ENCODE peak calls at places on chromosomes 3 and 15, in ten cellular contexts. A is lower lobe of right lung; S is Panc1; H is HepG2; U is right cardiac atrium; O is GM23338; Z is HCT116; W is transverse colon; I is CD4-positive, CD25-positive, alpha-beta regulatory T cell; T is breast epithelium. M is an unnamed sample. For H3K27me3, the result is how much of the 10 kb centered on the place peaks cover.

GRCh38 chr15:47505712-47506542 is 211.4 kb upstream of the SEMA6D start:
- DNase-seq in A (no peak), S (no peak), H (no peak), U (no peak), O (no peak), Z (no peak), W (no peak), I (no peak), T (no peak), M (no peak)

GRCh38 chr15:28983432-28984311 is 97.9 kb downstream of the APBA2 start:
- DNase-seq in A (no peak), S (no peak), H (no peak), U (no peak), O (peak), Z (no peak), W (no peak), I (no peak), T (no peak), M (no peak)

GRCh38 chr3:66473181-66473580 is 27.6 kb downstream of the LRIG1 start:
- DNase-seq in A (no peak), S (no peak), H (no peak), U (no peak), O (no peak), Z (no peak), W (no peak), I (no peak), T (no peak), M (no peak)

GRCh38 chr15:70094690-70095311 is 2.9 kb downstream of the TLE3 start:
- DNase-seq in A (no peak), S (no peak), H (peak), U (no peak), O (no peak), Z (no peak), W (no peak), I (no peak), T (no peak), M (no peak)

GRCh38 chr15:73685981-73686380 is 1.8 kb downstream of the CD276 start:
- DNase-seq in A (no peak), S (no peak), H (no peak), U (no peak), O (no peak), Z (no peak), W (no peak), I (no peak), T (no peak), M (no peak)

GRCh38 chr3:45683417-45684326 is 5.5 kb upstream of the SACM1L start:
- DNase-seq in A (no peak), S (no peak), H (peak), U (no peak), O (peak), Z (no peak), W (no peak), I (no peak), T (no peak), M (no peak)

GRCh38 chr3:184663756-184664155 is 48.1 kb downstream of the MAGEF1 start:
- DNase-seq in A (no peak), S (no peak), H (no peak), U (no peak), O (no peak), Z (no peak), W (no peak), I (no peak), T (no peak), M (no peak)

GRCh38 chr3:5299146-5299545 is 111.6 kb downstream of the EDEM1 start:
- DNase-seq in A (no peak), S (no peak), H (no peak), U (no peak), O (no peak), Z (no peak), W (no peak), I (no peak), T (no peak), M (no peak)

GRCh38 chr3:126522363-126522788 is 1.6 kb upstream of the CHST13 start:
- DNase-seq in A (peak), S (peak), H (peak), U (peak), O (peak), Z (peak), W (peak), I (no peak), T (peak), M (peak)

GRCh38 chr3:33645060-33645841 is 72.8 kb downstream of the CLASP2 start:
- DNase-seq in A (no peak), S (no peak), H (no peak), U (no peak), O (peak), Z (no peak), W (no peak), I (peak), T (no peak), M (peak)

GRCh38 chr3:187845826-187846225 is 100.6 kb upstream of the BCL6 start:
- DNase-seq in A (no peak), S (no peak), H (no peak), U (no peak), O (no peak), Z (no peak), W (no peak), I (no peak), T (no peak), M (no peak)
- H3K27ac ChIP-seq in A (no peak), S (no peak), H (no peak), U (no peak), O (no peak), Z (no peak), W (no peak), I (no peak), T (no peak), M (no peak)

GRCh38 chr15:66180706-66181105 is 72.8 kb downstream of the MEGF11 start:
- DNase-seq in A (no peak), S (no peak), H (no peak), U (no peak), O (peak), Z (no peak), W (no peak), I (no peak), T (no peak), M (no peak)

GRCh38 chr15:66184492-66184891 is 69.1 kb downstream of the MEGF11 start:
- DNase-seq in A (no peak), S (no peak), H (no peak), U (no peak), O (no peak), Z (no peak), W (no peak), I (no peak), T (no peak), M (no peak)

DNA sequence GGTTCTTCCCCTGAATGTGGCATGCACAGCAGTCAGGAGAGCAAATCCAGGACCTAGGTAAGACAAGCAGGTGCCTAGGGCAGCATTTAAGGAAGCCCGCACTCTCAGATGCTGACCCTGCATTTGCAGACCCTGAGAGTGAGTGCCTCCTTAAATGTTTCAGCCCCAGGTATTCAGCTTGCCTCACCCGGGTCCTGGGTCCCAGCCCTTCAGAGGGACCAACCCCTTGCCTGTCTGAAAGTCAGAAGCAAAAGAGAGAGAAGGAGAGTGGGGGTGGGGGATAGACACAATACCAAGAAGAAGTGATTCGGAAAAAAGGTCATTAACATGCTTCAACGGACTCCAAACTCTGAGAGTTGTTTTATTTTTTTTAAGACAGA is 75.0 kb downstream of the MEGF11 start:
- DNase-seq in A (no peak), S (no peak), H (no peak), U (no peak), O (peak), Z (no peak), W (no peak), I (no peak), T (no peak), M (no peak)
- H3K27me3 ChIP-seq in A (under half), S (under half), H (under half), U (under half), O (under half), Z (under half), W (under half), I (under half), T (under half), M (under half)

GRCh38 chr15:75538376-75538775 is 40.7 kb downstream of the PTPN9 start:
- DNase-seq in A (no peak), S (no peak), H (no peak), U (no peak), O (no peak), Z (no peak), W (no peak), I (no peak), T (no peak), M (no peak)

GRCh38 chr15:75530169-75530568 is 48.9 kb downstream of the PTPN9 start:
- DNase-seq in A (no peak), S (no peak), H (no peak), U (no peak), O (no peak), Z (no peak), W (no peak), I (no peak), T (no peak), M (no peak)

GRCh38 chr15:75533945-75534344 is 45.2 kb downstream of the PTPN9 start:
- DNase-seq in A (no peak), S (no peak), H (no peak), U (no peak), O (no peak), Z (no peak), W (no peak), I (no peak), T (no peak), M (no peak)

GRCh38 chr15:75531041-75531450 is 48.1 kb downstream of the PTPN9 start:
- DNase-seq in A (no peak), S (no peak), H (no peak), U (peak), O (no peak), Z (no peak), W (peak), I (no peak), T (peak), M (no peak)

DNA sequence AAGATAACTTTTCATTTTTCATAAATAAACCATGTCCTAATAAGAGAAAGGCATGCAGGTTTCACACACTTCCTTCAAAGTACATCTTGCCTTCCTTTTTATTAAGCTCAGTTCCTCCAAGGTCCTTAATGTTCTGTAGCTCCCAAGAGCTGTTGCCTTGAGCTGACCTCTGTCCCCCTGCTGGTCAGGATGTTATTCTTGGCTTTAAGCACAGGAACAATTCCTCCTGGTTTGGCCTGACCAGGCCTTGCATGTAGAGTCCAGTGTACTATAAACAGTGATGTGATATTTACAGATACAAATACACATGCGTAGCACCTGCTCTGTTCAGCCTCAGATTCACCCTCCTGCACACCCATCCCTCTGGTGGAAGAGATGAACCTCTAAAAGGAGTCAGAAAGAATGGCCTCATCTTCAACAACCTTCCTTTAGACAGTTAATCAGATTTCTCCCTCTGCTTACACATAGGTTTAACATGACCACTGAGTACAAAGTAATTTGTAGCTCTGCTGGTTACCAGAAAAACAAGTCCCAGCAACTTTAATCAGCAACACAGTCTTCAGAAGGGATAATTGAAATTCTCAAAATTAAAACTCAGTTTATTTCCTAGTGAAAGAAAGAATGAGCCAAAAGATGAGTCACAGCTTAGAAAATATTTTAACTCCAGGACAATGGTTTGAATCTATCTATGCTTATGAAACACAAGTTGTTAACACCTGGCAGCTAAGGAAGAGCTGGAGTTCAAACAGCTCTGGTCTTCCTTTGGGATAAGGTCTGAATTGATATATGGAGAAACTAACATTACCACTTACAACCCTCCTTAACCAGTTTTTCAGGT is 46.5 kb downstream of the PTPN9 start:
- DNase-seq in A (no peak), S (peak), H (peak), U (peak), O (peak), Z (peak), W (peak), I (no peak), T (no peak), M (no peak)
- H3K27ac ChIP-seq in A (peak), S (peak), H (peak), U (peak), O (peak), Z (peak), W (peak), I (no peak), T (peak), M (no peak)

DNA sequence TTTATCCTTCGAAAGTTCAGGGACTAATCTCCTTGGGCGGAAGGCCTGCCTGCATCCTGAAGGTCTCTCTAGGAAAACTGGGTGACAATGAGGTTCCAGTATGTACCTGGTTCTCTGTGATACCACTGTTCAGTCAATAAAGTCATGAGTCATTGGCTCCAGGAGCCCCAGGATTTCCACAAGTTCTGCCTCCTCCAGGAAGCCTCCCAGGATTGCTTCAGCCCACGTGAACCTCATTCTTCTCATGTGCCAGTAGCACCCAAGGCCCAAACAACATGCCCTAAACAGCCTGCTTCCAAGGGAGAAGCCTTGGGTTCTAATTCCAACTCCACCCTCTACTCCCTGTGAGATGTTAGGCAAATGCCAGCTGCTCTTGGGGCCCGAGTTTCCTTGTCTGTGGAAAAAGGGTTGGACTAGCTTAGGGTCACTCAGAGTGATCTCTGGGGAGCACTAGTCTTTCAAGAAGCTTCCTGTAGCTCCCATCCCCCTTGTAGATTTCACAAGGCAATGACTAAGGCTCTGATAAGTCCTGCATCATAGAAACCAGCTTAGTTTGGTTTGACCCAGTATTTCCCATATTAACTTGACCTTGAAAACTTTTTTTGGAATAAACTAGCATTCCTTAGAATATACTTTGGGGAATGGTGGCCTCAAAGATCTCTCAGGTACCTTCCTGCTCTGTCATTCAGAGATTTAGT is 118.3 kb upstream of the ATP2B2 start:
- DNase-seq in A (no peak), S (no peak), H (no peak), U (no peak), O (no peak), Z (no peak), W (no peak), I (no peak), T (no peak), M (no peak)
- H3K27me3 ChIP-seq in A (under half), S (under half), H (under half), U (under half), O (under half), Z (under half), W (under half), I (under half), T (under half), M (under half)

GRCh38 chr3:152156880-152157279 is 111.8 kb upstream of the MBNL1 start:
- DNase-seq in A (no peak), S (no peak), H (no peak), U (no peak), O (no peak), Z (no peak), W (no peak), I (no peak), T (no peak), M (no peak)

GRCh38 chr3:152157337-152157736 is 111.4 kb upstream of the MBNL1 start:
- DNase-seq in A (no peak), S (no peak), H (no peak), U (no peak), O (no peak), Z (no peak), W (no peak), I (no peak), T (no peak), M (no peak)

GRCh38 chr3:152155654-152156053 is 113.1 kb upstream of the MBNL1 start:
- DNase-seq in A (no peak), S (no peak), H (no peak), U (no peak), O (no peak), Z (no peak), W (no peak), I (no peak), T (no peak), M (no peak)

GRCh38 chr3:152160350-152161011 is 108.2 kb upstream of the MBNL1 start:
- DNase-seq in A (no peak), S (no peak), H (no peak), U (no peak), O (no peak), Z (no peak), W (no peak), I (no peak), T (no peak), M (no peak)

DNA sequence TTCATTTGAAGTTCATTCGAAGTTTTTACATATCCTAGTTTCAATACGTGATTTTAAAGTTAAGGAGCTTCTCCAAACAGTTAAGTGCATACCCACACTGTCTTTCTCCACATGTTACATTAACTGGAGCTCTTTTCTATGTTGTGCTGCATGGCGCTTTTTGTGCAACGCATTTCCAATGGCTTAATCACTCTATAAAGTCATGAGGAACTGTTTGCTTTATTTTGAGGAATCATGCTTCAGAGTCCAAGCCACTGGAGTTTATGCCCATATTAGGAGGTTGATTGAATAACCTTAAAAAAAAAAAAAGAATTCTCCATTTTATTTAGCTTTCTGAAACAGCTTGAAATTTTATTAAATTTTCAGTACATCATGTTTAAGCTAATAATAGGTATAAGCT is 109.4 kb upstream of the MBNL1 start:
- DNase-seq in A (no peak), S (peak), H (no peak), U (no peak), O (no peak), Z (no peak), W (peak), I (no peak), T (no peak), M (no peak)
- H3K27ac ChIP-seq in A (no peak), S (no peak), H (no peak), U (no peak), O (no peak), Z (no peak), W (peak), I (no peak), T (no peak), M (no peak)

DNA sequence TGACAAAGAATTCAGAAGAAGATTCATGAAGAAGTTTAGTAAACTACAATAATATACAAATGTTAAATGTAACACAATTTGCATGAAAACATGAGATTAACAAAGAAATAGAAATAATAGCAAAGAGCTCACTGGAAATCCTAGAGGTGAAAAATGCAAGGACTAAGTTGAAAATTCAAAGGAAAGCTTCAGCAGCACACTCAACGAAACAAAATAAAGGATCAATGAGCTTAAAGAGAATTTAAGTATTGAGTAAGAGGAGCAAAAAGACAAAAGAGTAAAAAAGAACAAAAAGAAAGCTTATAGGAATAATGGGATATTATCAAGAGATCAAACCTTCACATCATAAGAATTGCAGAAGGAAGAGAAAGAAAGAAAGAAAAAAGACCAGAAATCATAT is 583.8 kb upstream of the NECTIN3 start:
- DNase-seq in A (no peak), S (no peak), H (no peak), U (no peak), O (no peak), Z (no peak), W (no peak), I (no peak), T (no peak), M (no peak)
- H3K27me3 ChIP-seq in A (under half), S (under half), H (under half), U (under half), O (under half), Z (under half), W (under half), I (under half), T (under half), M (under half)

DNA sequence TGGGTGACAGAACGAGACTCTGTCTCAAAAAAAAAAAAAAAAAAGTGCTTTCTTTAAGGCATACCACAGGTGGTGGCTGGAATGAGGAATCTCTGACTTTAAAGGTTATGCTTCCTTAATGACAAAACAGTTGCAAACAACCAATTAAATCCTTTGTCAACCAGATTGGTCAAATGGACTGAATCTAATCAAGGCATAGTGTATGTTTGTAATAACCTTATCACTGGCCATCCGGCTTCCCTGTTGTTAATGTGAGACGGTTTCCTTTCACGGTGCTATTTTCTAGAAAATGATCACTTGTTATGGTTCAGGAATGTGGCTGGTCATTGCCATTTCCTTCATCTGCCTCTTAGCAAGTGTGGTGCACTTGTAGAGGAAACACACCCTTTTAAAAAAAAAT is 75.9 kb downstream of the FLNB start:
- DNase-seq in A (no peak), S (no peak), H (no peak), U (no peak), O (peak), Z (no peak), W (no peak), I (no peak), T (no peak), M (no peak)
- H3K27ac ChIP-seq in A (no peak), S (no peak), H (no peak), U (no peak), O (no peak), Z (no peak), W (peak), I (no peak), T (peak), M (no peak)

GRCh38 chr15:38517312-38517711 is 47.3 kb downstream of the RASGRP1 start:
- DNase-seq in A (no peak), S (no peak), H (no peak), U (no peak), O (no peak), Z (no peak), W (no peak), I (no peak), T (no peak), M (no peak)
- H3K27me3 ChIP-seq in A (under half), S (under half), H (under half), U (under half), O (under half), Z (under half), W (under half), I (under half), T (under half), M (under half)

M was measured in CD8-positive, alpha-beta T cell.